ENCODE peak calls at places on chromosomes 2 and 18, in nine cellular contexts. D is ovary, A is upper lobe of right lung, I is GM23338, Q is heart right ventricle, C is H9, J is neuronal stem cell, W is heart left ventricle, M is Peyer's patch. F is an unnamed sample.
A peak's percentile ranks its signal among the peaks of the same experiment; 100 is the strongest.

GRCh38 chr2:112010751-112011150 is 44.3 kb upstream of the TMEM87B start:
- DNase-seq in M (peak; percentile 65), A (no peak), C (no peak), J (no peak), Q (no peak), I (no peak), W (no peak), D (no peak), F (no peak)

GRCh38 chr2:46076251-46076650 is 221.0 kb upstream of the EPAS1 start:
- DNase-seq in D (no peak), Q (no peak), A (no peak), W (peak; percentile 22), C (no peak), M (no peak), I (no peak), J (no peak), F (no peak)

GRCh38 chr2:235006986-235007385 is 55.2 kb downstream of the SH3BP4 start:
- DNase-seq in J (no peak), W (no peak), M (no peak), A (no peak), D (no peak), Q (no peak), C (no peak), I (no peak), F (no peak)

GRCh38 chr2:47891369-47892337 is 14.6 kb downstream of the FBXO11 start:
- DNase-seq in I (no peak), A (no peak), J (no peak), D (no peak), M (no peak), C (no peak), Q (no peak), W (no peak), F (no peak)

GRCh38 chr18:75029456-75029855 is 179.5 kb downstream of the PTGR3 start:
- DNase-seq in W (no peak), M (no peak), J (no peak), Q (no peak), D (no peak), A (no peak), I (no peak), C (no peak), F (no peak)

GRCh38 chr2:95059656-95060370 is 34.3 kb downstream of the MAL start:
- DNase-seq in D (no peak), A (peak; percentile 40), W (no peak), M (no peak), J (no peak), C (peak; percentile 17), I (no peak), Q (no peak), F (no peak)

GRCh38 chr18:44298566-44298965 is 382.1 kb upstream of the SETBP1 start:
- DNase-seq in J (no peak), I (no peak), M (no peak), A (no peak), W (no peak), Q (no peak), C (no peak), D (no peak), F (no peak)

GRCh38 chr2:119710281-119710680 is 31.3 kb downstream of the TMEM177 start:
- DNase-seq in C (no peak), Q (no peak), M (no peak), J (no peak), D (no peak), I (no peak), A (no peak), W (no peak), F (no peak)

GRCh38 chr18:11572201-11572600 is 37.2 kb upstream of the SLC35G4 start:
- DNase-seq in Q (no peak), C (no peak), I (no peak), J (no peak), M (no peak), D (no peak), W (no peak), A (no peak), F (no peak)

GRCh38 chr2:10043256-10043905 is at the start of gene KLF11:
- DNase-seq in J (peak; percentile 57), I (peak; percentile 89), M (peak; percentile 95), W (peak; percentile 95), A (peak; percentile 97), C (peak; percentile 85), D (peak; percentile 97), Q (peak; percentile 94), F (peak; percentile 83)

GRCh38 chr2:215367647-215368492 is 56.0 kb downstream of the ATIC start:
- DNase-seq in W (no peak), C (no peak), M (no peak), J (no peak), Q (no peak), I (no peak), D (no peak), A (no peak), F (no peak)
- H3K4me1 ChIP-seq in W (no peaks in the 10 kb centered on the region), C (no peaks in the 10 kb centered on the region), M (no peaks in the 10 kb centered on the region), J (no peaks in the 10 kb centered on the region), Q (no peaks in the 10 kb centered on the region), I (no peaks in the 10 kb centered on the region), D (no peaks in the 10 kb centered on the region), A (no peaks in the 10 kb centered on the region), F (no peaks in the 10 kb centered on the region)

GRCh38 chr2:172968061-172968469 is 107.6 kb upstream of the MAP3K20 start:
- DNase-seq in Q (peak; percentile 67), A (no peak), I (no peak), D (peak; percentile 77), J (no peak), C (no peak), M (no peak), W (peak; percentile 74), F (no peak)
- H3K27ac ChIP-seq in Q (peak overlapping the region; percentile 54), A (no peak overlapping the region), I (no peak overlapping the region), D (no peak overlapping the region), J (no peak overlapping the region), C (no peak overlapping the region), M (no peak overlapping the region), W (peak overlapping the region; percentile 56), F (no peak overlapping the region)

DNA sequence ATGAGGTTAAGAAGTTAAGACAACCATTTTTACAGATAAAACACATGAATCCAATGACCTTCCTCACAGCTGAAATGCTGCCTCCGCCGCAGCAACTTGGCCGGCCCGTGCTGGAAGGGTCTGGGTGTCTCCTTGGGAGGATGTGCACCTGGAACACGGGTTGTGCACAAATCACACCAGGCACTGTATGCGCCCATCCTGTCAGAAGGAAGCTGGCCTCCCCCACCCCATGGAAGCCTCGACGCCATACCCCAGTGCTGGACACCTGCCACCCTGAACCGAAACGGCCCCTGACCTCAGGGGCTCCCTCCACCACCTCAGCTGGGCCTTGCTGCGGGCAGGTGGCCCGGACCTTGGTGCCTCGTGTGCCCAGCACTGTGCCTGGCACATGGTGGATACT is 111.8 kb downstream of the PXDN start:
- DNase-seq in A (no peak), J (no peak), Q (no peak), D (no peak), W (no peak), I (no peak), C (no peak), M (no peak), F (no peak)
- H3K4me1 ChIP-seq in A (peaks cover 7% of the 10 kb centered on the region), J (peaks cover 4% of the 10 kb centered on the region), Q (peaks cover 8% of the 10 kb centered on the region), D (peaks cover 3% of the 10 kb centered on the region), W (peaks cover 12% of the 10 kb centered on the region), I (peaks cover 1% of the 10 kb centered on the region), C (no peaks in the 10 kb centered on the region), M (no peaks in the 10 kb centered on the region), F (no peaks in the 10 kb centered on the region)

GRCh38 chr18:22525313-22525712 is 107.6 kb upstream of the CTAGE1 start:
- DNase-seq in Q (no peak), C (no peak), W (no peak), I (no peak), J (no peak), D (no peak), M (no peak), A (no peak), F (no peak)

GRCh38 chr18:22523481-22523880 is 105.8 kb upstream of the CTAGE1 start:
- DNase-seq in J (no peak), C (no peak), D (no peak), Q (no peak), W (no peak), I (no peak), M (no peak), A (no peak), F (no peak)

GRCh38 chr18:22524783-22525182 is 107.1 kb upstream of the CTAGE1 start:
- DNase-seq in W (no peak), C (no peak), I (no peak), Q (no peak), D (no peak), A (no peak), M (no peak), J (no peak), F (no peak)

GRCh38 chr18:22517356-22517755 is 99.6 kb upstream of the CTAGE1 start:
- DNase-seq in I (no peak), Q (no peak), C (no peak), M (no peak), A (no peak), D (no peak), J (no peak), W (no peak), F (no peak)

GRCh38 chr18:22521026-22521707 is 103.5 kb upstream of the CTAGE1 start:
- DNase-seq in A (no peak), M (no peak), Q (no peak), W (no peak), C (no peak), I (no peak), J (no peak), D (no peak), F (no peak)
- H3K27ac ChIP-seq in A (no peak overlapping the region), M (no peak overlapping the region), Q (peak overlapping the region; percentile 67), W (no peak overlapping the region), C (no peak overlapping the region), I (no peak overlapping the region), J (no peak overlapping the region), D (no peak overlapping the region), F (no peak overlapping the region)

GRCh38 chr2:36405183-36405582 is 49.6 kb downstream of the CRIM1 start:
- DNase-seq in W (no peak), M (no peak), A (no peak), Q (no peak), I (no peak), J (no peak), C (no peak), D (no peak), F (no peak)

GRCh38 chr2:36406296-36406695 is 50.7 kb downstream of the CRIM1 start:
- DNase-seq in I (no peak), Q (no peak), J (no peak), D (no peak), W (no peak), A (no peak), M (no peak), C (no peak), F (no peak)

GRCh38 chr2:36409971-36410370 is 54.4 kb downstream of the CRIM1 start:
- DNase-seq in D (no peak), M (no peak), J (no peak), A (no peak), Q (no peak), C (no peak), I (no peak), W (no peak), F (no peak)

GRCh38 chr2:36408198-36408703 is 52.7 kb downstream of the CRIM1 start:
- DNase-seq in W (peak; percentile 34), C (peak; percentile 61), A (no peak), D (peak; percentile 27), I (peak; percentile 67), J (peak; percentile 39), M (no peak), Q (no peak), F (no peak)

GRCh38 chr2:36407403-36407802 is 51.8 kb downstream of the CRIM1 start:
- DNase-seq in W (no peak), J (no peak), C (no peak), M (no peak), Q (no peak), I (no peak), D (no peak), A (no peak), F (no peak)
- H3K4me1 ChIP-seq in W (peaks cover 85% of the 10 kb centered on the region), J (peaks cover 8% of the 10 kb centered on the region), C (peaks cover 16% of the 10 kb centered on the region), M (peaks cover 4% of the 10 kb centered on the region), Q (peaks cover 84% of the 10 kb centered on the region), I (peaks cover 84% of the 10 kb centered on the region), D (peaks cover 6% of the 10 kb centered on the region), A (peaks cover 40% of the 10 kb centered on the region), F (no peaks in the 10 kb centered on the region)

F was measured in CD4-positive, CD25-positive, alpha-beta regulatory T cell.